ENCODE peak calls at places on chromosomes 4 and X, in ten cellular contexts. O is cardiac fibroblast; J is amygdala; C is H9; Z is germinal center; R is GM19239; U is activated T-cell treated with anti-CD3 and anti-CD28 coated beads, Interleukin-2, amount 50 U/mL, for 72 hours; Q is uterus; D is NCI-H2081; V is activated naive CD4-positive, alpha-beta T cell treated with Interleukin-2 at 50 U/mL for 16 hours. F is an unnamed sample.

GRCh38 chrX:43633757-43634156 is 22.3 kb upstream of the MAOA start:
- DNase-seq in O (no peak), J (no peak), C (no peak), Z (no peak), R (no peak), U (no peak), Q (no peak), D (no peak), V (no peak), F (no peak)

GRCh38 chr4:155960522-155960921 is 6.9 kb upstream of the CTSO start:
- DNase-seq in O (peak), J (no peak), C (no peak), Z (no peak), R (no peak), U (no peak), Q (no peak), D (peak), V (no peak), F (no peak)

GRCh38 chr4:5821665-5822358 is 71.1 kb downstream of the CRMP1 start:
- DNase-seq in O (no peak), J (no peak), C (peak), Z (no peak), R (no peak), U (no peak), Q (no peak), D (no peak), V (peak), F (peak)

GRCh38 chrX:100296183-100296753 is 113.8 kb downstream of the PCDH19 start:
- DNase-seq in O (no peak), J (no peak), C (peak), Z (no peak), R (no peak), U (no peak), Q (no peak), D (no peak), V (no peak), F (peak)

GRCh38 chr4:159950707-159951106 is 847.8 kb downstream of the RAPGEF2 start:
- DNase-seq in O (no peak), J (no peak), C (peak), Z (no peak), R (no peak), U (no peak), Q (no peak), D (no peak), V (no peak), F (no peak)

GRCh38 chr4:25211721-25212120 is 22.1 kb upstream of the PI4K2B start:
- DNase-seq in O (no peak), J (no peak), C (no peak), Z (no peak), R (no peak), U (no peak), Q (no peak), D (no peak), V (no peak), F (no peak)

GRCh38 chr4:101791189-101791572 is 651 bp downstream of the BANK1 start:
- DNase-seq in O (no peak), J (no peak), C (no peak), Z (peak), R (no peak), U (no peak), Q (no peak), D (peak), V (no peak), F (peak)

GRCh38 chr4:4726051-4726450 is 133.4 kb upstream of the MSX1 start:
- DNase-seq in O (no peak), J (no peak), C (no peak), Z (no peak), R (no peak), U (no peak), Q (no peak), D (no peak), V (no peak), F (no peak)

GRCh38 chr4:57114973-57115372 is 4.8 kb upstream of the IGFBP7 start:
- DNase-seq in O (no peak), J (no peak), C (no peak), Z (no peak), R (no peak), U (no peak), Q (no peak), D (no peak), V (no peak), F (no peak)

GRCh38 chr4:65033899-65034298 is 624.6 kb upstream of the TECRL start:
- DNase-seq in O (no peak), J (no peak), C (no peak), Z (no peak), R (no peak), U (no peak), Q (no peak), D (peak), V (no peak), F (no peak)

GRCh38 chrX:104351173-104351769 is 96.5 kb upstream of the ESX1 start:
- DNase-seq in O (peak), J (no peak), C (no peak), Z (no peak), R (no peak), U (no peak), Q (no peak), D (no peak), V (no peak), F (no peak)

GRCh38 chr4:87912164-87913004 is 63.1 kb upstream of the SPP1 start:
- DNase-seq in O (peak), J (no peak), C (no peak), Z (no peak), R (no peak), U (no peak), Q (no peak), D (no peak), V (no peak), F (no peak)

GRCh38 chrX:69504626-69505612 is 793 bp downstream of the NALF2 start:
- DNase-seq in O (no peak), J (no peak), C (no peak), Z (no peak), R (no peak), U (no peak), Q (no peak), D (no peak), V (no peak), F (no peak)

GRCh38 chr4:78591404-78591803 is 39.8 kb downstream of the ANXA3 start:
- DNase-seq in O (peak), J (no peak), C (no peak), Z (no peak), R (no peak), U (no peak), Q (no peak), D (no peak), V (no peak), F (no peak)

GRCh38 chr4:99816611-99817309 is at the start of gene DAPP1:
- DNase-seq in O (no peak), J (no peak), C (no peak), Z (peak), R (peak), U (peak), Q (peak), D (no peak), V (peak), F (no peak)

GRCh38 chr4:81214518-81215218 is 354 bp downstream of the PRKG2 start:
- DNase-seq in O (peak), J (peak), C (peak), Z (peak), R (no peak), U (peak), Q (no peak), D (no peak), V (no peak), F (peak)

GRCh38 chr4:835148-836002 is 9.4 kb upstream of the CPLX1 start:
- DNase-seq in O (no peak), J (no peak), C (no peak), Z (no peak), R (no peak), U (no peak), Q (no peak), D (peak), V (no peak), F (no peak)

GRCh38 chr4:137755033-137755471 is 222.8 kb upstream of the PCDH18 start:
- DNase-seq in O (peak), J (no peak), C (no peak), Z (no peak), R (no peak), U (no peak), Q (no peak), D (no peak), V (no peak), F (no peak)

GRCh38 chr4:98653006-98653405 is 5.4 kb downstream of the TSPAN5 start:
- DNase-seq in O (peak), J (no peak), C (no peak), Z (no peak), R (no peak), U (no peak), Q (no peak), D (no peak), V (no peak), F (no peak)

GRCh38 chr4:182809417-182810102 is 107.6 kb downstream of the DCTD start:
- DNase-seq in O (no peak), J (no peak), C (no peak), Z (no peak), R (no peak), U (peak), Q (no peak), D (no peak), V (no peak), F (peak)

GRCh38 chrX:154748712-154749339 is 2.1 kb downstream of the GAB3 start:
- DNase-seq in O (peak), J (peak), C (no peak), Z (peak), R (peak), U (peak), Q (peak), D (peak), V (peak), F (peak)

GRCh38 chrX:39753296-39753996 is 344.3 kb downstream of the BCOR start:
- DNase-seq in O (peak), J (no peak), C (no peak), Z (no peak), R (no peak), U (no peak), Q (no peak), D (no peak), V (no peak), F (no peak)

GRCh38 chr4:146029939-146030710 is 91.5 kb upstream of the ZNF827 start:
- DNase-seq in O (no peak), J (no peak), C (peak), Z (peak), R (peak), U (peak), Q (no peak), D (no peak), V (no peak), F (no peak)

GRCh38 chrX:48801281-48802088 is at the start of gene HDAC6:
- DNase-seq in O (peak), J (peak), C (peak), Z (peak), R (peak), U (peak), Q (peak), D (peak), V (peak), F (peak)

GRCh38 chr4:39045791-39046221 is 13.6 kb upstream of the TMEM156 start:
- DNase-seq in O (peak), J (no peak), C (no peak), Z (peak), R (no peak), U (no peak), Q (no peak), D (no peak), V (no peak), F (no peak)

GRCh38 chr4:145216532-145216931 is 36.1 kb upstream of the OTUD4 start:
- DNase-seq in O (peak), J (no peak), C (no peak), Z (peak), R (no peak), U (no peak), Q (no peak), D (no peak), V (no peak), F (no peak)

GRCh38 chr4:242121-242848 is 63.0 kb downstream of the ZNF732 start:
- DNase-seq in O (peak), J (peak), C (peak), Z (peak), R (peak), U (peak), Q (peak), D (peak), V (peak), F (peak)

GRCh38 chrX:14819766-14820165 is 53.1 kb downstream of the FANCB start:
- DNase-seq in O (no peak), J (no peak), C (no peak), Z (no peak), R (no peak), U (no peak), Q (no peak), D (no peak), V (no peak), F (no peak)

GRCh38 chr4:79588679-79589078 is 180.7 kb upstream of the GK2 start:
- DNase-seq in O (no peak), J (no peak), C (no peak), Z (no peak), R (no peak), U (no peak), Q (no peak), D (no peak), V (no peak), F (no peak)

GRCh38 chrX:39311646-39312045 is 510.4 kb downstream of the MID1IP1 start:
- DNase-seq in O (no peak), J (no peak), C (no peak), Z (no peak), R (no peak), U (no peak), Q (no peak), D (no peak), V (no peak), F (no peak)

GRCh38 chr4:148445071-148445902 is 3.1 kb upstream of the NR3C2 start:
- DNase-seq in O (no peak), J (peak), C (peak), Z (peak), R (no peak), U (peak), Q (peak), D (no peak), V (peak), F (peak)

F was measured in WTC11.